ENCODE peak calls at places on chromosomes 1 and 21, in five cellular contexts. K is OCI-LY7, Q is HCT116, X is neural progenitor cell, P is GM23248. E is an unnamed sample. For H3K79me2, the result is how much of the 10 kb centered on the place peaks cover.

GRCh38 chr1:66247415-66248208 is 286.3 kb upstream of the SGIP1 start:
- DNase-seq in K (no peak), Q (no peak), X (no peak), P (no peak), E (peak)

GRCh38 chr1:111236379-111236778 is 8.9 kb downstream of the CHI3L2 start:
- DNase-seq in K (no peak), Q (no peak), X (no peak), P (no peak), E (no peak)

GRCh38 chr21:45010860-45011259 is 63.5 kb upstream of the ADARB1 start:
- DNase-seq in K (no peak), Q (no peak), X (no peak), P (no peak), E (no peak)

GRCh38 chr1:193113258-193113991 is 8.2 kb upstream of the GLRX2 start:
- DNase-seq in K (no peak), Q (no peak), X (no peak), P (no peak), E (no peak)

GRCh38 chr1:21568006-21568746 is 59.0 kb downstream of the ALPL start:
- DNase-seq in K (no peak), Q (no peak), X (no peak), P (peak), E (no peak)

GRCh38 chr1:101236546-101237228 is at the start of gene S1PR1:
- DNase-seq in K (no peak), Q (no peak), X (peak), P (peak), E (no peak)

GRCh38 chr1:66331641-66332523 is 202.1 kb upstream of the SGIP1 start:
- DNase-seq in K (peak), Q (no peak), X (peak), P (peak), E (peak)

GRCh38 chr21:45644041-45644906 is 749 bp downstream of the PCBP3 start:
- DNase-seq in K (no peak), Q (no peak), X (peak), P (peak), E (peak)

GRCh38 chr1:220877348-220878095 is 1.7 kb upstream of the HLX start:
- DNase-seq in K (no peak), Q (no peak), X (peak), P (no peak), E (no peak)
- H3K4me3 ChIP-seq in K (no peak), Q (no peak), X (peak), P (no peak), E (no peak)

DNA sequence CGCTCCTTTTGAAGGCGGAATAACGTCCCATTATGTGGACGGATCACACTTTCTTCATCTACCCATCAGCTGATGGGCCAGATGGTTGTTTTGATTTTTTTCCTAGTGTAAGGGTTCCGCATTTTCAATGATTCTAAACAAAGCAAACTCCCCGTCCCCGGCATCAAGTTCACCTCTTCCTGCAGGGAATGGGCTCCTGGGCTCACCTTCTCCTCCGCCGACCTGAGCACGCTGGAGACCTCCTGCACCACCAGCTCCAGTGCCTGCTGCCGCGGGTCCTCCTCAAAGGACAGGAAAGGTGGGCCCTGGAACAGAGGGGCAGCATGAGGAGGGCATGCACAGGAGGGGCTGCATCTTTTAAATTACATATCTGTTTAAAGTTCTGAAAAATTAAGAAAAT is 11.9 kb downstream of the C2CD2 start:
- DNase-seq in K (no peak), Q (no peak), X (no peak), P (no peak), E (no peak)
- H3K79me2 ChIP-seq in K (under half), Q (under half), X (under half), P (half or more), E (under half)

GRCh38 chr1:29529677-29530278 is 293.5 kb downstream of the PTPRU start:
- DNase-seq in K (no peak), Q (no peak), X (no peak), P (no peak), E (no peak)
- TF ChIP-seq EZH2phosphoT487 in K (no peak), Q (no peak), X (no peak), P (no peak), E (no peak)

DNA sequence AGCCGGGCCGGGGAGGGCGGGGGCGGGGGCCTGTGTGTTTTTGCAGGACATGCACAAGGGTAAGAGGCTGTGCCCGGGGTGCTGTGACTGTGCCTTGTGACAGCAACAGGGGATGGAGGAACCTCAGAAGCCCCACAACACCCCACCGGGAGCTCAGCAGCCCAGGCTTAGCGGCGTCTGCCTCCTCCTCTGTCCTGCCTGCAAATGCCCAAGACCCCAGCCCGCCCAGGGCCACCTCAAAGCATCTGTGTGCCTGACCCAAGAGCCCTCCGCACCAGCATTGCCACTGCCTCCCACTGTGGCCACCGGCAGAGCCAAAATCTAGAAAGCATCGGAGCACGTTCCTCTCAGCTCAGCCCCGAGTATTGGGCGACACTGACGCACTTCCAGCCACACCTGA is 2.7 kb upstream of the ACTRT2 start:
- DNase-seq in K (no peak), Q (no peak), X (no peak), P (no peak), E (no peak)
- H3K4me3 ChIP-seq in K (no peak), Q (no peak), X (no peak), P (no peak), E (no peak)

GRCh38 chr1:214377886-214378285 is 96.9 kb downstream of the SMYD2 start:
- DNase-seq in K (no peak), Q (no peak), X (no peak), P (peak), E (no peak)
- H3K79me2 ChIP-seq in K (under half), Q (under half), X (under half), P (half or more), E (under half)

E was measured in MM.1S.